ENCODE peak calls at places on chromosomes 2 and 18, in five cellular contexts. V, E, Z, J and R are unnamed samples.

GRCh38 chr18:27400001-27400400 is 214.9 kb upstream of the CHST9 start:
- DNase-seq in J (no peak), Z (no peak), V (peak; percentile 27), E (no peak), R (no peak)

GRCh38 chr2:16263241-16263890 is 323.0 kb downstream of the MYCN start:
- DNase-seq in E (no peak), J (no peak), V (no peak), Z (no peak), R (no peak)

GRCh38 chr2:238869293-238870124 is 21.6 kb downstream of the TWIST2 start:
- DNase-seq in Z (no peak), J (no peak), V (no peak), E (no peak), R (no peak)

GRCh38 chr2:179020156-179020750 is 29.7 kb downstream of the CCDC141 start:
- DNase-seq in Z (no peak), J (peak; percentile 26), E (peak; percentile 63), V (peak; percentile 49), R (peak; percentile 57)

GRCh38 chr2:46487667-46488333 is 8.4 kb downstream of the TMEM247 start:
- DNase-seq in J (peak; percentile 40), V (no peak), Z (peak; percentile 93), E (no peak), R (no peak)

GRCh38 chr18:62631173-62631572 is 84.2 kb upstream of the PHLPP1 start:
- DNase-seq in V (no peak), J (no peak), E (no peak), Z (no peak), R (no peak)

GRCh38 chr2:39435974-39436591 is 1.0 kb downstream of the MAP4K3 start:
- DNase-seq in V (no peak), Z (no peak), E (no peak), J (no peak), R (peak; percentile 22)

GRCh38 chr2:9781252-9781651 is 62.0 kb upstream of the TAF1B start:
- DNase-seq in V (no peak), E (no peak), Z (no peak), J (no peak), R (peak; percentile 97)

GRCh38 chr2:182061739-182062138 is 76.1 kb downstream of the PPP1R1C start:
- DNase-seq in J (no peak), E (no peak), V (no peak), Z (no peak), R (no peak)

GRCh38 chr2:55419236-55419513 is 481 bp downstream of the CCDC88A start:
- DNase-seq in Z (peak; percentile 61), J (no peak), E (no peak), V (peak; percentile 36), R (peak; percentile 33)

GRCh38 chr2:29033656-29034055 is 40.7 kb downstream of the PCARE start:
- DNase-seq in V (no peak), E (no peak), J (no peak), Z (no peak), R (no peak)

GRCh38 chr18:21701621-21702020 is 3.0 kb downstream of the ABHD3 start:
- DNase-seq in Z (no peak), E (peak; percentile 34), J (no peak), V (no peak), R (no peak)

GRCh38 chr2:2291500-2292260 is 39.4 kb downstream of the MYT1L start:
- DNase-seq in V (peak; percentile 38), J (no peak), Z (no peak), E (no peak), R (no peak)

GRCh38 chr2:19577668-19578067 is 219.2 kb upstream of the OSR1 start:
- DNase-seq in E (no peak), Z (no peak), V (no peak), J (no peak), R (peak; percentile 73)

GRCh38 chr18:25080988-25081387 is 271.0 kb downstream of the ZNF521 start:
- DNase-seq in V (no peak), E (no peak), Z (no peak), J (no peak), R (no peak)

GRCh38 chr2:12321017-12321641 is 395.6 kb upstream of the TRIB2 start:
- DNase-seq in V (no peak), E (no peak), J (no peak), Z (peak; percentile 83), R (peak; percentile 86)

GRCh38 chr18:79496978-79497637 is 101.4 kb downstream of the NFATC1 start:
- DNase-seq in J (peak; percentile 34), E (peak; percentile 6), Z (peak; percentile 37), V (no peak), R (no peak)

GRCh38 chr18:24999650-25000267 is 352.2 kb downstream of the ZNF521 start:
- DNase-seq in Z (no peak), J (no peak), E (no peak), V (no peak), R (no peak)

GRCh38 chr2:69082430-69082997 is 69.5 kb downstream of the ANTXR1 start:
- DNase-seq in Z (peak; percentile 82), E (peak; percentile 2), J (peak; percentile 63), V (no peak), R (peak; percentile 96)

GRCh38 chr18:77088977-77089795 is 43.4 kb downstream of the MBP start:
- DNase-seq in V (no peak), J (no peak), Z (no peak), E (no peak), R (peak; percentile 71)

GRCh38 chr2:106030287-106031268 is 163.5 kb downstream of the UXS1 start:
- DNase-seq in J (peak; percentile 15), Z (peak; percentile 71), E (no peak), V (no peak), R (peak; percentile 72)

GRCh38 chr2:183037281-183037659 is 987 bp downstream of the NCKAP1 start:
- DNase-seq in V (no peak), E (peak; percentile 27), Z (no peak), J (no peak), R (peak; percentile 79)

GRCh38 chr2:200763422-200763821 is 48.3 kb upstream of the BZW1 start:
- DNase-seq in J (no peak), V (no peak), E (no peak), Z (no peak), R (peak; percentile 33)

GRCh38 chr2:52881606-52882005 is 886.0 kb upstream of the CHAC2 start:
- DNase-seq in V (no peak), J (no peak), E (no peak), Z (no peak), R (peak; percentile 81)

GRCh38 chr2:118128826-118129225 is 40.6 kb downstream of the INSIG2 start:
- DNase-seq in J (no peak), Z (no peak), E (no peak), V (no peak), R (no peak)

GRCh38 chr2:233075966-233076339 is 15.8 kb downstream of the INPP5D start:
- DNase-seq in E (no peak), J (no peak), Z (no peak), V (no peak), R (no peak)